ENCODE peak calls at places on chromosomes 11 and 22, in five cellular contexts. One of them, this sample, is unnamed.

GRCh38 chr22:49266561-49267519 is 560.8 kb downstream of the BRD1 start:
- ATAC-seq in activated CD8-positive, alpha-beta T cell treated with anti-CD3 and anti-CD28 coated beads, Interleukin-2, amount 10 ng/mL, durations not matched to agents 7 days and 5 days: no peak
- ATAC-seq in body of pancreas: no peak
- ATAC-seq in lung: no peak
- ATAC-seq in activated naive CD8-positive, alpha-beta T cell treated with anti-CD3 and anti-CD28 coated beads, Interleukin-2, amount 50 U/mL, for 24 hours: no peak
- ATAC-seq in this sample: no peak

GRCh38 chr22:35921777-35922176 is 106.8 kb downstream of the RBFOX2 start:
- ATAC-seq in activated CD8-positive, alpha-beta T cell treated with anti-CD3 and anti-CD28 coated beads, Interleukin-2, amount 10 ng/mL, durations not matched to agents 7 days and 5 days: peak
- ATAC-seq in body of pancreas: peak
- ATAC-seq in lung: peak
- ATAC-seq in activated naive CD8-positive, alpha-beta T cell treated with anti-CD3 and anti-CD28 coated beads, Interleukin-2, amount 50 U/mL, for 24 hours: peak
- ATAC-seq in this sample: peak

GRCh38 chr22:36017661-36018091 is 10.9 kb downstream of the RBFOX2 start:
- ATAC-seq in activated CD8-positive, alpha-beta T cell treated with anti-CD3 and anti-CD28 coated beads, Interleukin-2, amount 10 ng/mL, durations not matched to agents 7 days and 5 days: no peak
- ATAC-seq in body of pancreas: no peak
- ATAC-seq in lung: no peak
- ATAC-seq in activated naive CD8-positive, alpha-beta T cell treated with anti-CD3 and anti-CD28 coated beads, Interleukin-2, amount 50 U/mL, for 24 hours: no peak
- ATAC-seq in this sample: no peak

GRCh38 chr11:63511349-63511748 is 5.5 kb downstream of the LGALS12 start:
- ATAC-seq in activated CD8-positive, alpha-beta T cell treated with anti-CD3 and anti-CD28 coated beads, Interleukin-2, amount 10 ng/mL, durations not matched to agents 7 days and 5 days: no peak
- ATAC-seq in body of pancreas: no peak
- ATAC-seq in lung: no peak
- ATAC-seq in activated naive CD8-positive, alpha-beta T cell treated with anti-CD3 and anti-CD28 coated beads, Interleukin-2, amount 50 U/mL, for 24 hours: no peak
- ATAC-seq in this sample: no peak

GRCh38 chr11:133787379-133788103 is 57.8 kb downstream of the SPATA19 start:
- ATAC-seq in activated CD8-positive, alpha-beta T cell treated with anti-CD3 and anti-CD28 coated beads, Interleukin-2, amount 10 ng/mL, durations not matched to agents 7 days and 5 days: peak
- ATAC-seq in body of pancreas: peak
- ATAC-seq in lung: no peak
- ATAC-seq in activated naive CD8-positive, alpha-beta T cell treated with anti-CD3 and anti-CD28 coated beads, Interleukin-2, amount 50 U/mL, for 24 hours: no peak
- ATAC-seq in this sample: no peak

GRCh38 chr11:114137054-114137453 is 77.5 kb downstream of the ZBTB16 start:
- ATAC-seq in activated CD8-positive, alpha-beta T cell treated with anti-CD3 and anti-CD28 coated beads, Interleukin-2, amount 10 ng/mL, durations not matched to agents 7 days and 5 days: no peak
- ATAC-seq in body of pancreas: no peak
- ATAC-seq in lung: no peak
- ATAC-seq in activated naive CD8-positive, alpha-beta T cell treated with anti-CD3 and anti-CD28 coated beads, Interleukin-2, amount 50 U/mL, for 24 hours: no peak
- ATAC-seq in this sample: peak

GRCh38 chr22:24315367-24315781 is 44.7 kb downstream of the SPECC1L start:
- ATAC-seq in activated CD8-positive, alpha-beta T cell treated with anti-CD3 and anti-CD28 coated beads, Interleukin-2, amount 10 ng/mL, durations not matched to agents 7 days and 5 days: no peak
- ATAC-seq in body of pancreas: no peak
- ATAC-seq in lung: no peak
- ATAC-seq in activated naive CD8-positive, alpha-beta T cell treated with anti-CD3 and anti-CD28 coated beads, Interleukin-2, amount 50 U/mL, for 24 hours: no peak
- ATAC-seq in this sample: no peak

GRCh38 chr11:43947003-43947500 is 4.6 kb downstream of the C11orf96 start:
- ATAC-seq in activated CD8-positive, alpha-beta T cell treated with anti-CD3 and anti-CD28 coated beads, Interleukin-2, amount 10 ng/mL, durations not matched to agents 7 days and 5 days: no peak
- ATAC-seq in body of pancreas: no peak
- ATAC-seq in lung: no peak
- ATAC-seq in activated naive CD8-positive, alpha-beta T cell treated with anti-CD3 and anti-CD28 coated beads, Interleukin-2, amount 50 U/mL, for 24 hours: no peak
- ATAC-seq in this sample: no peak

This sample was measured in activated CD4-positive, CD25-positive, alpha-beta regulatory T cell treated with anti-CD3 and anti-CD28 coated beads, Interleukin-2, amount 50 U/mL, for 24 hours.